ENCODE peak calls at places on chromosome 9, in six cellular contexts. D is HepG2, U is H1, X is GM12891, J is K562, H is GM12878. A is an unnamed sample.

GRCh38 chr9:93035821-93036351 is 22.6 kb upstream of the SUSD3 start:
- DNase-seq in D (no peak), U (no peak), X (no peak), J (peak), H (no peak), A (no peak)

GRCh38 chr9:4272141-4272540 is 27.7 kb downstream of the GLIS3 start:
- DNase-seq in D (no peak), U (no peak), X (no peak), J (no peak), H (no peak), A (no peak)

GRCh38 chr9:14326264-14326826 is 12.4 kb upstream of the NFIB start:
- DNase-seq in D (no peak), U (no peak), X (no peak), J (no peak), H (no peak), A (no peak)

GRCh38 chr9:75417471-75417870 is 329.2 kb downstream of the OSTF1 start:
- DNase-seq in D (no peak), U (no peak), X (no peak), J (no peak), H (no peak), A (no peak)

GRCh38 chr9:100714372-100715099 is 136.7 kb downstream of the CAVIN4 start:
- DNase-seq in D (peak), U (peak), X (peak), J (peak), H (no peak), A (peak)

GRCh38 chr9:130212543-130213297 is 40.5 kb downstream of the NCS1 start:
- DNase-seq in D (no peak), U (no peak), X (no peak), J (no peak), H (no peak), A (no peak)

GRCh38 chr9:214488-215448 is at the start of gene DOCK8:
- DNase-seq in D (peak), U (peak), X (peak), J (peak), H (no peak), A (peak)

GRCh38 chr9:36900136-36900855 is 133.8 kb downstream of the PAX5 start:
- DNase-seq in D (no peak), U (no peak), X (no peak), J (peak), H (no peak), A (no peak)

GRCh38 chr9:70470050-70471015 is 55.9 kb upstream of the KLF9 start:
- DNase-seq in D (peak), U (no peak), X (no peak), J (no peak), H (no peak), A (no peak)

GRCh38 chr9:137461316-137461662 is 2.2 kb upstream of the NSMF start:
- DNase-seq in D (no peak), U (no peak), X (no peak), J (no peak), H (no peak), A (no peak)

GRCh38 chr9:125268394-125269013 is 6.9 kb downstream of the GAPVD1 start:
- DNase-seq in D (no peak), U (no peak), X (no peak), J (no peak), H (no peak), A (no peak)

GRCh38 chr9:133059623-133060022 is 2.2 kb upstream of the CEL start:
- DNase-seq in D (no peak), U (no peak), X (no peak), J (no peak), H (no peak), A (no peak)

GRCh38 chr9:127915801-127916664 is 808 bp downstream of the ST6GALNAC4 start:
- DNase-seq in D (no peak), U (no peak), X (peak), J (no peak), H (no peak), A (no peak)

GRCh38 chr9:137218754-137219271 is 3.2 kb downstream of the RNF208 start:
- DNase-seq in D (peak), U (no peak), X (no peak), J (peak), H (no peak), A (no peak)

GRCh38 chr9:132615822-132616221 is 33.4 kb downstream of the BARHL1 start:
- DNase-seq in D (no peak), U (no peak), X (no peak), J (no peak), H (no peak), A (no peak)

GRCh38 chr9:112520646-112521045 is 34.0 kb downstream of the KIAA1958 start:
- DNase-seq in D (no peak), U (no peak), X (no peak), J (no peak), H (no peak), A (no peak)

GRCh38 chr9:15231788-15232635 is 75.0 kb downstream of the TTC39B start:
- DNase-seq in D (peak), U (peak), X (peak), J (peak), H (no peak), A (peak)

GRCh38 chr9:136792321-136793062 is 1.3 kb downstream of the TMEM141 start:
- DNase-seq in D (no peak), U (no peak), X (no peak), J (no peak), H (no peak), A (no peak)

GRCh38 chr9:136940526-136941230 is 3.9 kb downstream of the FBXW5 start:
- DNase-seq in D (no peak), U (no peak), X (no peak), J (no peak), H (no peak), A (no peak)

GRCh38 chr9:98575379-98576346 is 133.1 kb downstream of the GABBR2 start:
- DNase-seq in D (no peak), U (no peak), X (peak), J (peak), H (peak), A (peak)

GRCh38 chr9:127628644-127629467 is 16.8 kb downstream of the STXBP1 start:
- DNase-seq in D (no peak), U (no peak), X (no peak), J (peak), H (no peak), A (no peak)

GRCh38 chr9:123678038-123678877 is 251.7 kb downstream of the DENND1A start:
- DNase-seq in D (peak), U (no peak), X (no peak), J (no peak), H (no peak), A (no peak)

GRCh38 chr9:111066427-111066826 is 28.2 kb upstream of the LPAR1 start:
- DNase-seq in D (no peak), U (no peak), X (no peak), J (no peak), H (no peak), A (no peak)

GRCh38 chr9:88447431-88447830 is 59.2 kb downstream of the SPIN1 start:
- DNase-seq in D (no peak), U (no peak), X (no peak), J (no peak), H (no peak), A (no peak)

GRCh38 chr9:124780060-124780756 is 3.3 kb downstream of the OLFML2A start:
- DNase-seq in D (no peak), U (peak), X (no peak), J (no peak), H (no peak), A (no peak)

GRCh38 chr9:78831726-78832125 is 534.8 kb downstream of the PSAT1 start:
- DNase-seq in D (no peak), U (no peak), X (no peak), J (no peak), H (no peak), A (no peak)

GRCh38 chr9:127154390-127155191 is 32.2 kb upstream of the ANGPTL2 start:
- DNase-seq in D (no peak), U (peak), X (no peak), J (no peak), H (peak), A (no peak)

GRCh38 chr9:112380771-112381181 is 868 bp downstream of the HSDL2 start:
- DNase-seq in D (peak), U (no peak), X (no peak), J (peak), H (peak), A (no peak)

GRCh38 chr9:131476777-131477345 is 25.9 kb upstream of the POMT1 start:
- DNase-seq in D (no peak), U (no peak), X (no peak), J (no peak), H (no peak), A (no peak)

GRCh38 chr9:132012704-132013345 is 66.8 kb downstream of the MED27 start:
- DNase-seq in D (peak), U (no peak), X (no peak), J (no peak), H (no peak), A (no peak)

GRCh38 chr9:91978739-91979414 is 28.8 kb upstream of the ROR2 start:
- DNase-seq in D (no peak), U (peak), X (no peak), J (peak), H (no peak), A (no peak)

GRCh38 chr9:123749580-123750202 is 180.2 kb downstream of the DENND1A start:
- DNase-seq in D (no peak), U (peak), X (peak), J (peak), H (peak), A (peak)

GRCh38 chr9:99809586-99810357 is 11.9 kb upstream of the NR4A3 start:
- DNase-seq in D (no peak), U (no peak), X (no peak), J (no peak), H (no peak), A (no peak)

GRCh38 chr9:12680341-12680740 is 12.8 kb upstream of the TYRP1 start:
- DNase-seq in D (no peak), U (no peak), X (no peak), J (no peak), H (no peak), A (no peak)

GRCh38 chr9:91954841-91955471 is 4.9 kb upstream of the ROR2 start:
- DNase-seq in D (peak), U (peak), X (no peak), J (peak), H (no peak), A (no peak)

GRCh38 chr9:77946969-77947368 is 84.6 kb downstream of the GNAQ start:
- DNase-seq in D (no peak), U (no peak), X (no peak), J (no peak), H (no peak), A (no peak)

GRCh38 chr9:114034176-114034575 is 43.9 kb downstream of the AMBP start:
- DNase-seq in D (no peak), U (no peak), X (no peak), J (no peak), H (no peak), A (no peak)

GRCh38 chr9:87827341-87827740 is 55.3 kb upstream of the SPATA31E1 start:
- DNase-seq in D (no peak), U (no peak), X (no peak), J (no peak), H (no peak), A (no peak)

GRCh38 chr9:81150016-81150625 is 539.2 kb downstream of the TLE1 start:
- DNase-seq in D (no peak), U (no peak), X (no peak), J (no peak), H (no peak), A (no peak)

DNA sequence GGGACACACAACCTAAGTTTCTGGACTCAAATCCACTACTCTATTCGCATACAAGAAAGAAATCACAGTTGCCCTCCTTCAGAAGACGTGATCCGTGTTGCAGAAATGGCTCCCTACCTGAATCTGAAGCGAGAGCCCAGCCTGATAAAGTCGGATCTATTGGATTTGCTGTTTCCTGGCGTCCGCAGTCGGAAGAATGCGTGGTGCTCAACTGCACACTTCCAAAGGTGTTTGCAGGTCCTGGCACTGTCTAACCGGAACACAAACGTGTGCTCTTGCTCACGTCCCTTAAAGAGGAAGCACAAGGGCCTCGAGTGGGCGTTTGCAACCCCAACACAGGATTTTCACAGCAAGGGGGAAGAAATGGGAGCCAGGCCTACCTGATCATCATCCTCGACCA is 65.5 kb downstream of the EPB41L4B start:
- DNase-seq in D (no peak), U (no peak), X (no peak), J (no peak), H (no peak), A (no peak)
- TF ChIP-seq POLR2A in D (no peak), U (no peak), X (no peak), J (no peak), H (no peak), A (no peak)

DNA sequence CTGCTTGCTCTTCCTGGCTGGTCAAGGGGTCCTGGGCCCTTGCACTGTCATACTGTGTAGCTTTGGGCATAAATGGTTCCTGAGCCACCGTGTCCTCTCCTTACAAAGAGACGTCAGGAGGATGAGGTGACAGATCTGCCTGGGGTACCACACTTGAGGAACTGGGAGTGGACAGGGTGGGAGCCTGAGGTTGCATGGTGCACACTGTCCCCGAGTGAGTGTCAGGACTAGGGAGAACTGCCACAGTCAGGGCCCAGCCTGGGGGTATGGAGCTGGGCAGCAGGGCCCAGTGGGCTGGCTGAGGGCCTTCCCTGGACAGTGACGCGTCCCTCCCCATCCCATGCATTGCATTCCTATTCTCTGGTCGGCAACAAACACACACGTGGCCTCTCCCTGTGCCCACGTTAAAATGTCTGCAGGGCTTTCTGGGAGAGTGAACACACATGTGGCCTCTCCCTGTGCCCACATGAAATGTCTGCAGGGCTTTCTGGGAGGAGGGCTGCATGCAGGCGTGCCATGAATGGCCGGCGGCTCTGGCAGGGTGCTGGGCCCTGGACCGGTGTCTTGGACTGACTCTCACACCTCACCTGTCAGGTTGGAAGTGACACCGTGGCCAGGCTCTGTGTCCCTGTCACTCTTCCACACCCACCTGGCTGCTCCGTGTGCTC is 122.1 kb upstream of the COL5A1 start:
- DNase-seq in D (no peak), U (no peak), X (no peak), J (no peak), H (no peak), A (no peak)
- TF ChIP-seq TAF1 in D (no peak), U (no peak), X (no peak), J (no peak), H (no peak), A (no peak)

GRCh38 chr9:73720601-73721000 is 568.9 kb downstream of the ANXA1 start:
- DNase-seq in D (no peak), U (no peak), X (no peak), J (no peak), H (no peak), A (no peak)

GRCh38 chr9:73714294-73714693 is 562.6 kb downstream of the ANXA1 start:
- DNase-seq in D (no peak), U (no peak), X (no peak), J (no peak), H (no peak), A (no peak)

GRCh38 chr9:73719660-73720059 is 568.0 kb downstream of the ANXA1 start:
- DNase-seq in D (no peak), U (no peak), X (no peak), J (no peak), H (no peak), A (no peak)

DNA sequence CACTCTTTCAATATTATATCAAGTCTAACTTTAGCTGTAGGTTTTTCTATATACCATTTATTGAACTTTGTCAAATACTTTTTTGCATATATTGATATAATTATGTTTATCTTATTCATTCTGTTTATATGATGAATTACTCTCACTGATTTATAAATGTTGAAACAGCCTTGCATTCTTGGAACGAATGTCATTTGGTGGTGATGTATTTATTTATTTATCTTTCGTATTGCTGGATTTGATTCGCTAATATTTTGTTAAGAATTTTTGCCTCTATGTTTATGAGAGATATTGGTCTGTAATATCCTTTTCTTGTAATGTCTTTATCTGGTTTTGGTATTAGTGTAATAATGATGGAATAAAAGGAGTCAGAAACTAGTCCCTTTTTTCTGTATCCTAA is 563.9 kb downstream of the ANXA1 start:
- DNase-seq in D (no peak), U (no peak), X (no peak), J (no peak), H (no peak), A (no peak)
- TF ChIP-seq POLR2AphosphoS5 in D (no peak), U (no peak), X (no peak), J (no peak), H (no peak), A (no peak)

GRCh38 chr9:23820731-23821399 is 5.2 kb downstream of the ELAVL2 start:
- DNase-seq in D (no peak), U (peak), X (no peak), J (no peak), H (no peak), A (no peak)

GRCh38 chr9:23819403-23819802 is 6.6 kb downstream of the ELAVL2 start:
- DNase-seq in D (no peak), U (no peak), X (no peak), J (no peak), H (no peak), A (no peak)

GRCh38 chr9:23824241-23825142 is 1.5 kb downstream of the ELAVL2 start:
- DNase-seq in D (no peak), U (peak), X (no peak), J (no peak), H (no peak), A (no peak)

GRCh38 chr9:23822331-23823169 is 3.5 kb downstream of the ELAVL2 start:
- DNase-seq in D (no peak), U (peak), X (no peak), J (no peak), H (no peak), A (no peak)

GRCh38 chr9:23821400-23822181 is 4.4 kb downstream of the ELAVL2 start:
- DNase-seq in D (no peak), U (peak), X (no peak), J (no peak), H (no peak), A (no peak)
- TF ChIP-seq POLR2A in D (no peak), U (peak), X (no peak), J (no peak), H (no peak), A (no peak)

DNA sequence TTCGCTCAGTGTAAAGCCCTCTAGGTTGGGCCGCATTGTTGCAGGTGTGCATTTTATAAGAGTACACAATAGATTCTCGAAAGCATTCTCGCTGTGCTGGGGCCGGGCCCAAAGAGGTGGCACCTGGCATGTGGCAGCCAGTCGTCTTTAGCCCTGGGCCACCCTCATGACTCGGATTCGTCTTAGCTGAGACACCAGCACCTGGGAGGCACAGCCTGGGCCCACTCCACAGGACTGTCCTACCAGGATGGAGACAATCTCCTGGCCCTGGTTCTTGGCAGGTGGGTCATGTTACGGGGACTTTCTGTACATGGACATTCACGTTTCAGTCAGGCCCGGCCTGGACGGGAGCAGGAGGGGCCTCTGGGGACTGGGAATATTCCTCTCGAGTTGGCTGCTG is 212.5 kb downstream of the FANCC start:
- DNase-seq in D (no peak), U (no peak), X (no peak), J (no peak), H (no peak), A (no peak)
- TF ChIP-seq TAF1 in D (no peak), U (no peak), X (no peak), J (no peak), H (no peak), A (no peak)

GRCh38 chr9:20593131-20593530 is 29.2 kb downstream of the MLLT3 start:
- DNase-seq in D (no peak), U (no peak), X (no peak), J (no peak), H (no peak), A (no peak)

GRCh38 chr9:20594521-20594920 is 27.8 kb downstream of the MLLT3 start:
- DNase-seq in D (no peak), U (no peak), X (no peak), J (no peak), H (no peak), A (no peak)

GRCh38 chr9:20591223-20591622 is 31.1 kb downstream of the MLLT3 start:
- DNase-seq in D (no peak), U (no peak), X (no peak), J (no peak), H (no peak), A (no peak)

GRCh38 chr9:20592673-20593072 is 29.6 kb downstream of the MLLT3 start:
- DNase-seq in D (no peak), U (no peak), X (no peak), J (no peak), H (no peak), A (no peak)

GRCh38 chr9:20593551-20593950 is 28.7 kb downstream of the MLLT3 start:
- DNase-seq in D (no peak), U (no peak), X (no peak), J (no peak), H (no peak), A (no peak)
- TF ChIP-seq POLR2AphosphoS5 in D (no peak), U (no peak), X (no peak), J (no peak), H (no peak), A (no peak)

DNA sequence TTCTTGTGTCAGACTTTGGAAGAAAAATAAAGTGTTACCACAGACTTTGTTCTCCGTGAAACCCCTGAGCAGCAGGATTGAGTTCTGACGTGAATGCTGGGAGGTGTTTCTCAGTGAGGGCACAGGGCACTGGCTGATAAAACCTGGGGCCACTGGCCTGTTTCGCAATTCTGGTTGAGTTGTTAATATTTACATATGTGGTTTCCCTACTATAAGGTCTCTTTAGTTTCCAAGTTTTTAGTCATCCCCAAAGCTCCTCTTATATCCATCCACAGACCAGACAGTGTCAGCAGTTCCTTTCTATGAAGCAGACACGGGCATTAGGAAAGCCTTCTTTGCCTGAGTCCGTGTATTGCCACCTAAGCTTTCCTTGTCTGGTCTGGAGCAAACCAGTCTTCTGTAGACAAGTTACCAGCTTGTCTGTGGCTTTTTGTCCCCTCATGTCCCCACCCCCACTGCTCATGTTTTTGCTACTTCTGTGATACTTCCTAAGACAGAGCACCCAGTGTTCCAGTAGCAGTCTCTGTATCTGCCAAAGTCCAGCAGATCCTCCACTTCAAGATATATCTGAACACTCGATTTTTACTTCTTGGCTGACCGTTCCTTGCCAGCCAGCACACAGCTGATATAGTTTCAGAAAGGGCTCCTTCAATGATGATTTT is 42.0 kb downstream of the ACO1 start:
- DNase-seq in D (peak), U (no peak), X (no peak), J (no peak), H (no peak), A (no peak)
- TF ChIP-seq POLR2A in D (no peak), U (no peak), X (no peak), J (no peak), H (no peak), A (no peak)